ENCODE peak calls at places on chromosomes 3 and 15, in five cellular contexts. G, M, F, H and R are unnamed samples.

GRCh38 chr3:50303038-50303815 is at the start of gene HYAL1:
- DNase-seq in G (no peak), H (no peak), F (no peak), M (no peak), R (no peak)

GRCh38 chr15:63610209-63610841 is 13.1 kb downstream of the FBXL22 start:
- DNase-seq in M (peak; percentile 83), H (peak; percentile 80), F (peak; percentile 69), G (peak; percentile 67), R (peak; percentile 86)

GRCh38 chr3:100047455-100048141 is 66.7 kb downstream of the FILIP1L start:
- DNase-seq in G (peak; percentile 97), H (peak; percentile 99), M (peak; percentile 40), F (peak; percentile 99), R (peak; percentile 86)

GRCh38 chr3:155560594-155560993 is 184.3 kb downstream of the PLCH1 start:
- DNase-seq in H (peak; percentile 63), M (no peak), F (peak; percentile 51), G (peak; percentile 18), R (no peak)

GRCh38 chr3:45180051-45180450 is 33.9 kb upstream of the CDCP1 start:
- DNase-seq in G (peak; percentile 59), M (no peak), H (peak; percentile 75), F (peak; percentile 62), R (peak; percentile 74)

GRCh38 chr3:113097821-113098516 is 107.2 kb downstream of the GTPBP8 start:
- DNase-seq in H (peak; percentile 92), M (no peak), G (peak; percentile 79), F (peak; percentile 91), R (peak; percentile 87)

GRCh38 chr15:27681038-27681437 is 418.1 kb downstream of the OCA2 start:
- DNase-seq in G (no peak), H (peak; percentile 18), F (no peak), M (no peak), R (no peak)

GRCh38 chr15:52481915-52482314 is 46.8 kb downstream of the MYO5A start:
- DNase-seq in H (peak; percentile 94), M (peak; percentile 65), G (peak; percentile 76), F (peak; percentile 92), R (peak; percentile 80)

GRCh38 chr15:74603789-74604705 is 11.6 kb upstream of the CLK3 start:
- DNase-seq in M (no peak), F (no peak), H (no peak), G (no peak), R (no peak)

GRCh38 chr15:47066386-47066785 is 650.9 kb upstream of the SEMA6D start:
- DNase-seq in F (no peak), G (no peak), H (no peak), M (no peak), R (no peak)

GRCh38 chr3:39414421-39414907 is 7.9 kb downstream of the RPSA start:
- DNase-seq in F (no peak), G (no peak), H (no peak), M (no peak), R (no peak)

GRCh38 chr15:38994310-38994709 is 429.7 kb upstream of the RASGRP1 start:
- DNase-seq in G (no peak), H (peak; percentile 26), M (no peak), F (no peak), R (no peak)

GRCh38 chr3:157231071-157231470 is 71.1 kb upstream of the CCNL1 start:
- DNase-seq in G (no peak), H (peak; percentile 95), F (peak; percentile 95), M (no peak), R (peak; percentile 55)

GRCh38 chr15:63494406-63494805 is 10.0 kb upstream of the USP3 start:
- DNase-seq in H (no peak), G (no peak), F (no peak), M (no peak), R (no peak)

GRCh38 chr3:62843508-62843907 is 31.7 kb downstream of the CADPS start:
- DNase-seq in G (no peak), H (no peak), M (no peak), F (no peak), R (no peak)

GRCh38 chr15:41880156-41880877 is 13.5 kb downstream of the SPTBN5 start:
- DNase-seq in F (no peak), H (no peak), G (no peak), M (no peak), R (no peak)

GRCh38 chr3:65979731-65980130 is 59.0 kb downstream of the MAGI1 start:
- DNase-seq in G (no peak), F (peak; percentile 64), H (peak; percentile 77), M (no peak), R (peak; percentile 63)

GRCh38 chr15:38085931-38086562 is 151.6 kb downstream of the TMCO5A start:
- DNase-seq in G (no peak), F (peak; percentile 89), M (peak; percentile 25), H (peak; percentile 91), R (peak; percentile 41)

DNA sequence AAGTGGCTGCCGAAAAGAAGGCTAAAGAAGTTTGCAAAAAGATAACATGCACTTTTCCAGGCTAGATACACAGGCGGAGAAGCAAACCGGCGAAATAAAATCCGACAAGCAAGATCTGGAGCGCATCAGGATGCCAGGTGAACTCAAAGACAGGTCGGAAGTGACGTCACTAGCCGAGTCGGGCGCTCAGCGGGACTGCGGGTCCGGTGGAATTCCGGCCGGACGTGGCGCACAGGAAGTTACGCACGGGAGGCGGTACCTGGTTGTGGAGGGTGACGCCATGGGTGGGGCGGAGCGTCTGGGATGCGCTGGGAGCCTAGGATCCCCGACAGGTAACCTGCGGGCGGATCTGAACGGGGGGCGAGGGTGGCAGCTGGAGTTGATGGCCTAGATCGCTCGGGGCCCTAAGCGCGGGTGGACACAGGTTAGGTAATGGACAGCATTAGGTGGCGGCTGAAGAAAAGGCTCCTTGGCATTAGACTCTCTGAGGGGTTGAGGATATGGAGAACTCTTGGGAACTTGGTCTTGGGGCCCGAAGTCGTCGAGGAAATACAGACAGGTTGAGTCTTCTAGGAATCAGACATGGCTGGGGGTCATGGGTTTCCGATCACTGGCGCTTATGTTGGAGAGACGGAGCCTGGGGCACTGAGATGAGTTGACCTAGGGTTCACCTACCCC is 29.0 kb upstream of the EHHADH start:
- DNase-seq in G (peak; percentile 96), M (peak; percentile 91), H (peak; percentile 94), F (peak; percentile 90), R (peak; percentile 90)
- TF ChIP-seq CTCF in G (no peak), M (no peak), H (no peak), F (no peak), R (no peak)

GRCh38 chr15:79027532-79028410 is 62.8 kb downstream of the RASGRF1 start:
- DNase-seq in M (no peak), F (no peak), G (no peak), H (no peak), R (no peak)

GRCh38 chr15:79023918-79024317 is 66.7 kb downstream of the RASGRF1 start:
- DNase-seq in M (no peak), H (no peak), F (no peak), G (no peak), R (no peak)

GRCh38 chr15:79023546-79023890 is 67.1 kb downstream of the RASGRF1 start:
- DNase-seq in G (no peak), H (no peak), M (no peak), F (no peak), R (no peak)

GRCh38 chr15:79025802-79026201 is 64.8 kb downstream of the RASGRF1 start:
- DNase-seq in H (no peak), M (no peak), F (no peak), G (no peak), R (no peak)

GRCh38 chr15:79025201-79025600 is 65.4 kb downstream of the RASGRF1 start:
- DNase-seq in H (no peak), M (peak; percentile 43), G (no peak), F (no peak), R (no peak)
- TF ChIP-seq CTCF in H (no peak), M (peak; percentile 49), G (no peak), F (no peak), R (peak; percentile 32)

DNA sequence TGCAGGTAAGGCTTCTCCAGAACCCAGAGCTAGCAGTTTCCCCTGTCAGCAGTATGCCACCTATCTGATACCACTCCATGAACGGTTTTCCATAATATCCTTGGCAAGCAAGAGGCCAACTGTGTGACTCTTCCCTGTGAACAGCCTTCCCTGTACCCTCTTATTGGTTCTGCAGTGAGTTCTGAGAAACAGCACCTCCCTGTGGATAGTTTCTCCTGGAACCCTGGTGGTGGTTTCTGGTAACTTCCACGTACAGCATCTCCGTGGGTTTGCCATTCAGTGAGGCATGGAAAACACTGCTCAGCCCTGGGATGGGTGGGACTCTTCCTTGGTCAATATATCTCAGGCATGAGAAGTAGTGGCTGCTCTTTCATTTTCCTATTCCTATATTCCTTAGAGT is 19.4 kb upstream of the SERPINI2 start:
- DNase-seq in H (no peak), G (peak; percentile 2), F (no peak), M (no peak), R (no peak)
- TF ChIP-seq CTCF in H (no peak), G (peak; percentile 43), F (peak; percentile 10), M (peak; percentile 28), R (no peak)

DNA sequence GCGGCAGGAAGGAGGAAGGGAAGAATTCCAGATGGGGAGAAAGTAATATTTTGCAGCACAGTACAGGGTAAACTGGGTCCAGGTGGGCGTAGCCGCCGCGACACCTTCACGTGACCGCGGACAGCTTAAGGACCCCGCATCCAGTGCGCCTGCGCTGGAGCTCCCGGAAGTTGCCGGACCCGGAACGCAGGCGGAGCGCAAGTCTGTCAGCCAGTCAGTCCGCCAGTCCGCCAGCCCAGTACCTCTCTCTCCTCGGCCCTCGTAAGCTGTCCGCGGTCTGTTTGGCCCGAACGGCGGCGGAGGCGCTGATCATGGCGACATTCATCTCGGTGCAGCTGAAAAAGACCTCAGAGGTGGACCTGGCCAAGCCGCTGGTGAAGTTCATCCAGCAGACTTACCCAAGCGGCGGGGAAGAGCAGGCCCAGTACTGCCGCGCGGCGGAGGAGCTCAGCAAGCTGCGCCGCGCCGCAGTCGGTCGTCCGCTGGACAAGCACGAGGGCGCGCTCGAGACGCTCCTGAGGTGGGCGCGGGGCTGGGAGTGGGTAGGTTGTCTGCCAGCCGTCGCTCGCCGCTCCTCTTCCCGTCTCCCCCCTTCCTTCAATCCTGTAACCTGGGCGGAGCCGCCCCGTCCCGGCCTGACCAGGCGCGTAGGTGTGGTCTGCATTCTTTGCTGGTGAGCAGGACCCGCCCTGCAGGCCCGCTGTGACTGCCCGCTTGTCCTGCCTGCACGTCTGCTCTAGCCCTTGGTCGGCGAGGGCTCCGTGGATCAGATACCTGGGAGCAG is at the start of gene PDCD6IP:
- DNase-seq in M (peak; percentile 90), F (peak; percentile 88), G (peak; percentile 96), H (peak; percentile 94), R (peak; percentile 89)
- TF ChIP-seq CTCF in M (no peak), F (no peak), G (peak; percentile 19), H (no peak), R (peak; percentile 33)